ENCODE peak calls at places on chromosome 4, in nine cellular contexts. One of them, this sample, is unnamed.

GRCh38 chr4:92101609-92102231 is 202.0 kb upstream of the GRID2 start:
- DNase-seq in testis: no peak
- DNase-seq in sigmoid colon: no peak
- DNase-seq in Peyer's patch: no peak
- DNase-seq in heart left ventricle: no peak
- DNase-seq in right lobe of liver: no peak
- DNase-seq in A549: no peak
- DNase-seq in NB4: no peak
- DNase-seq in tibial nerve: no peak
- DNase-seq in this sample: no peak

GRCh38 chr4:188779586-188779985 is 640.3 kb downstream of the TRIML1 start:
- DNase-seq in testis: no peak
- DNase-seq in sigmoid colon: no peak
- DNase-seq in Peyer's patch: no peak
- DNase-seq in heart left ventricle: no peak
- DNase-seq in right lobe of liver: no peak
- DNase-seq in A549: no peak
- DNase-seq in NB4: no peak
- DNase-seq in tibial nerve: no peak
- DNase-seq in this sample: no peak

GRCh38 chr4:36283912-36284465 is 2.6 kb downstream of the DTHD1 start:
- DNase-seq in testis: no peak
- DNase-seq in sigmoid colon: no peak
- DNase-seq in Peyer's patch: no peak
- DNase-seq in heart left ventricle: no peak
- DNase-seq in right lobe of liver: no peak
- DNase-seq in A549: no peak
- DNase-seq in NB4: no peak
- DNase-seq in tibial nerve: no peak
- DNase-seq in this sample: no peak

GRCh38 chr4:41935652-41936021 is 408 bp downstream of the TMEM33 start:
- DNase-seq in testis: no peak
- DNase-seq in sigmoid colon: no peak
- DNase-seq in Peyer's patch: no peak
- DNase-seq in heart left ventricle: no peak
- DNase-seq in right lobe of liver: no peak
- DNase-seq in A549: peak
- DNase-seq in NB4: peak
- DNase-seq in tibial nerve: no peak
- DNase-seq in this sample: no peak

GRCh38 chr4:184979461-184980124 is 38.7 kb upstream of the HELT start:
- DNase-seq in testis: no peak
- DNase-seq in sigmoid colon: no peak
- DNase-seq in Peyer's patch: peak
- DNase-seq in heart left ventricle: peak
- DNase-seq in right lobe of liver: no peak
- DNase-seq in A549: no peak
- DNase-seq in NB4: no peak
- DNase-seq in tibial nerve: no peak
- DNase-seq in this sample: no peak

GRCh38 chr4:48683784-48684666 is 96.1 kb downstream of the FRYL start:
- DNase-seq in testis: no peak
- DNase-seq in sigmoid colon: no peak
- DNase-seq in Peyer's patch: no peak
- DNase-seq in heart left ventricle: no peak
- DNase-seq in right lobe of liver: no peak
- DNase-seq in A549: no peak
- DNase-seq in NB4: peak
- DNase-seq in tibial nerve: no peak
- DNase-seq in this sample: no peak

GRCh38 chr4:73452953-73453700 is 17.1 kb downstream of the AFP start:
- DNase-seq in testis: no peak
- DNase-seq in sigmoid colon: no peak
- DNase-seq in Peyer's patch: peak
- DNase-seq in heart left ventricle: no peak
- DNase-seq in right lobe of liver: no peak
- DNase-seq in A549: no peak
- DNase-seq in NB4: no peak
- DNase-seq in tibial nerve: no peak
- DNase-seq in this sample: no peak

GRCh38 chr4:183201331-183201730 is 102.3 kb downstream of the WWC2 start:
- DNase-seq in testis: no peak
- DNase-seq in sigmoid colon: no peak
- DNase-seq in Peyer's patch: no peak
- DNase-seq in heart left ventricle: no peak
- DNase-seq in right lobe of liver: no peak
- DNase-seq in A549: no peak
- DNase-seq in NB4: no peak
- DNase-seq in tibial nerve: no peak
- DNase-seq in this sample: no peak

GRCh38 chr4:56348582-56348981 is 38.7 kb downstream of the AASDH start:
- DNase-seq in testis: no peak
- DNase-seq in sigmoid colon: no peak
- DNase-seq in Peyer's patch: no peak
- DNase-seq in heart left ventricle: no peak
- DNase-seq in right lobe of liver: no peak
- DNase-seq in A549: no peak
- DNase-seq in NB4: no peak
- DNase-seq in tibial nerve: no peak
- DNase-seq in this sample: no peak

GRCh38 chr4:2366252-2367192 is 51.9 kb downstream of the ZFYVE28 start:
- DNase-seq in testis: peak
- DNase-seq in sigmoid colon: peak
- DNase-seq in Peyer's patch: no peak
- DNase-seq in heart left ventricle: no peak
- DNase-seq in right lobe of liver: no peak
- DNase-seq in A549: no peak
- DNase-seq in NB4: no peak
- DNase-seq in tibial nerve: no peak
- DNase-seq in this sample: no peak

GRCh38 chr4:160510925-160511324 is 1408.0 kb downstream of the RAPGEF2 start:
- DNase-seq in testis: no peak
- DNase-seq in sigmoid colon: no peak
- DNase-seq in Peyer's patch: no peak
- DNase-seq in heart left ventricle: no peak
- DNase-seq in right lobe of liver: no peak
- DNase-seq in A549: peak
- DNase-seq in NB4: peak
- DNase-seq in tibial nerve: no peak
- DNase-seq in this sample: no peak

GRCh38 chr4:55411621-55412020 is 15.9 kb downstream of the TMEM165 start:
- DNase-seq in testis: no peak
- DNase-seq in sigmoid colon: no peak
- DNase-seq in Peyer's patch: no peak
- DNase-seq in heart left ventricle: no peak
- DNase-seq in right lobe of liver: no peak
- DNase-seq in A549: no peak
- DNase-seq in NB4: no peak
- DNase-seq in tibial nerve: no peak
- DNase-seq in this sample: no peak

GRCh38 chr4:19159874-19160273 is 1091.8 kb upstream of the SLIT2 start:
- DNase-seq in testis: no peak
- DNase-seq in sigmoid colon: no peak
- DNase-seq in Peyer's patch: no peak
- DNase-seq in heart left ventricle: no peak
- DNase-seq in right lobe of liver: no peak
- DNase-seq in A549: no peak
- DNase-seq in NB4: no peak
- DNase-seq in tibial nerve: no peak
- DNase-seq in this sample: no peak

GRCh38 chr4:54493862-54494261 is 163.9 kb upstream of the KIT start:
- DNase-seq in testis: no peak
- DNase-seq in sigmoid colon: no peak
- DNase-seq in Peyer's patch: no peak
- DNase-seq in heart left ventricle: no peak
- DNase-seq in right lobe of liver: no peak
- DNase-seq in A549: no peak
- DNase-seq in NB4: no peak
- DNase-seq in tibial nerve: no peak
- DNase-seq in this sample: no peak

GRCh38 chr4:88456757-88457306 is at the start of gene HERC5:
- DNase-seq in testis: peak
- DNase-seq in sigmoid colon: peak
- DNase-seq in Peyer's patch: peak
- DNase-seq in heart left ventricle: peak
- DNase-seq in right lobe of liver: peak
- DNase-seq in A549: peak
- DNase-seq in NB4: peak
- DNase-seq in tibial nerve: peak
- DNase-seq in this sample: peak
- TF ChIP-seq POLR2A in testis: peak
- TF ChIP-seq POLR2A in sigmoid colon: no peak
- TF ChIP-seq POLR2A in Peyer's patch: no peak
- TF ChIP-seq POLR2A in heart left ventricle: no peak
- TF ChIP-seq POLR2A in right lobe of liver: peak
- TF ChIP-seq POLR2A in A549: no peak
- TF ChIP-seq POLR2A in NB4: peak
- TF ChIP-seq POLR2A in tibial nerve: peak
- TF ChIP-seq POLR2A in this sample: no peak

GRCh38 chr4:137825505-137825904 is 293.2 kb upstream of the PCDH18 start:
- DNase-seq in testis: no peak
- DNase-seq in sigmoid colon: no peak
- DNase-seq in Peyer's patch: no peak
- DNase-seq in heart left ventricle: no peak
- DNase-seq in right lobe of liver: no peak
- DNase-seq in A549: no peak
- DNase-seq in NB4: no peak
- DNase-seq in tibial nerve: no peak
- DNase-seq in this sample: no peak

GRCh38 chr4:137823007-137823406 is 290.7 kb upstream of the PCDH18 start:
- DNase-seq in testis: no peak
- DNase-seq in sigmoid colon: no peak
- DNase-seq in Peyer's patch: no peak
- DNase-seq in heart left ventricle: no peak
- DNase-seq in right lobe of liver: no peak
- DNase-seq in A549: no peak
- DNase-seq in NB4: no peak
- DNase-seq in tibial nerve: no peak
- DNase-seq in this sample: no peak

DNA sequence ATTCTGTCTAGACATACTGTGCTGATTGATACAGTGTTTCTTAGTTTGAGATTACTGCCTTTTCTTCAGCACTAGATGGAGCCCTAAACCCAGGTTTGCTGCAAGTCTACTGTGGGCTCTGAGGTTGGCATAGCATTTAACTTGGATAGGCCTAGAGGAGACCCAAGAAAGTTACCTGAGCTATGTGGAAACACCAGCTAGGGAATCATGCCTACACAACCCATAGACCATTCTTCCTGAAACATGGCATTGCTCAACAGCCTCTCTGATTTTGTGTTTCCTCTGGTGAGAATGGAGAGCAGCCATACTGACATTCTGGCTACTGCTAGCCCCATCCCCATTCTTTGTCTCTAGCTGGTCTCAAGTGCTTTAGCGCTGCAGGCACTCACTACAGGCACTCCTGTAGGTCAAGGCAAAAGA is 287.7 kb upstream of the PCDH18 start:
- DNase-seq in testis: peak
- DNase-seq in sigmoid colon: no peak
- DNase-seq in Peyer's patch: no peak
- DNase-seq in heart left ventricle: no peak
- DNase-seq in right lobe of liver: no peak
- DNase-seq in A549: peak
- DNase-seq in NB4: peak
- DNase-seq in tibial nerve: no peak
- DNase-seq in this sample: no peak
- TF ChIP-seq CTCF in testis: no peak
- TF ChIP-seq CTCF in sigmoid colon: no peak
- TF ChIP-seq CTCF in Peyer's patch: no peak
- TF ChIP-seq CTCF in heart left ventricle: peak
- TF ChIP-seq CTCF in right lobe of liver: peak
- TF ChIP-seq CTCF in A549: peak
- TF ChIP-seq CTCF in NB4: peak
- TF ChIP-seq CTCF in tibial nerve: no peak
- TF ChIP-seq CTCF in this sample: no peak

DNA sequence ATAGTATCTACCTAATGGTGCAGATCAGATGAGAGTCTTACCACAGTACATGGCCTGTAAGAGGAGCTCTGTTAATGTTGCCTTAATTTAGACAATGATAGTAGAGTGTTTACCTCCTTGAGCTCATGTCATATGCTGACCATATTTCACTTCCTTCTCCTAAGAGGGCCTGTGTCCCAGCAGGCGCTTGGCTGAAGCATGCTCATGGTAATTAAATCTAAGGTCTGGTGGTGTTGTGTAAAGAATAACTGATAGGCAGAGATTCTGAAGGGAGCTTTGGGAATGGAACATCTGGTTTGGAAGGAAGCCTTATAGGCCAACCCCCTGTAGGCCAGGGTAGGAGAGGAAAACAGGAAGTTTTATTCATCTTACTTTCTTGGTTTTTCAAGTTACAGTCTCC is 300.2 kb downstream of the USP46 start:
- DNase-seq in testis: no peak
- DNase-seq in sigmoid colon: no peak
- DNase-seq in Peyer's patch: no peak
- DNase-seq in heart left ventricle: peak
- DNase-seq in right lobe of liver: no peak
- DNase-seq in A549: no peak
- DNase-seq in NB4: no peak
- DNase-seq in tibial nerve: no peak
- DNase-seq in this sample: no peak
- H3K4me3 ChIP-seq in testis: no peak
- H3K4me3 ChIP-seq in sigmoid colon: no peak
- H3K4me3 ChIP-seq in Peyer's patch: no peak
- H3K4me3 ChIP-seq in heart left ventricle: no peak
- H3K4me3 ChIP-seq in right lobe of liver: no peak
- H3K4me3 ChIP-seq in A549: no peak
- H3K4me3 ChIP-seq in NB4: no peak
- H3K4me3 ChIP-seq in tibial nerve: no peak
- H3K4me3 ChIP-seq in this sample: no peak

GRCh38 chr4:5712517-5712916 is 1.5 kb downstream of the EVC start:
- DNase-seq in testis: no peak
- DNase-seq in sigmoid colon: no peak
- DNase-seq in Peyer's patch: no peak
- DNase-seq in heart left ventricle: no peak
- DNase-seq in right lobe of liver: no peak
- DNase-seq in A549: no peak
- DNase-seq in NB4: no peak
- DNase-seq in tibial nerve: no peak
- DNase-seq in this sample: no peak

GRCh38 chr4:5710065-5710961 is 688 bp upstream of the EVC start:
- DNase-seq in testis: no peak
- DNase-seq in sigmoid colon: no peak
- DNase-seq in Peyer's patch: no peak
- DNase-seq in heart left ventricle: no peak
- DNase-seq in right lobe of liver: no peak
- DNase-seq in A549: peak
- DNase-seq in NB4: no peak
- DNase-seq in tibial nerve: no peak
- DNase-seq in this sample: no peak

GRCh38 chr4:5712931-5713330 is 1.9 kb downstream of the EVC start:
- DNase-seq in testis: no peak
- DNase-seq in sigmoid colon: no peak
- DNase-seq in Peyer's patch: no peak
- DNase-seq in heart left ventricle: no peak
- DNase-seq in right lobe of liver: no peak
- DNase-seq in A549: no peak
- DNase-seq in NB4: no peak
- DNase-seq in tibial nerve: no peak
- DNase-seq in this sample: no peak

GRCh38 chr4:5711479-5712184 is 631 bp downstream of the EVC start:
- DNase-seq in testis: peak
- DNase-seq in sigmoid colon: peak
- DNase-seq in Peyer's patch: no peak
- DNase-seq in heart left ventricle: peak
- DNase-seq in right lobe of liver: no peak
- DNase-seq in A549: peak
- DNase-seq in NB4: no peak
- DNase-seq in tibial nerve: no peak
- DNase-seq in this sample: peak

GRCh38 chr4:5710962-5711478 is at the start of gene EVC:
- DNase-seq in testis: peak
- DNase-seq in sigmoid colon: peak
- DNase-seq in Peyer's patch: peak
- DNase-seq in heart left ventricle: peak
- DNase-seq in right lobe of liver: peak
- DNase-seq in A549: peak
- DNase-seq in NB4: no peak
- DNase-seq in tibial nerve: peak
- DNase-seq in this sample: peak
- TF ChIP-seq POLR2A in testis: no peak
- TF ChIP-seq POLR2A in sigmoid colon: no peak
- TF ChIP-seq POLR2A in Peyer's patch: no peak
- TF ChIP-seq POLR2A in heart left ventricle: peak
- TF ChIP-seq POLR2A in right lobe of liver: peak
- TF ChIP-seq POLR2A in A549: peak
- TF ChIP-seq POLR2A in NB4: no peak
- TF ChIP-seq POLR2A in tibial nerve: peak
- TF ChIP-seq POLR2A in this sample: no peak